ENCODE peak calls at places on chromosomes 6 and 20, in four cellular contexts. J is PC-3, Z is SK-N-SH, T is neural progenitor cell. O is an unnamed sample.

GRCh38 chr6:19949155-19949554 is 112.0 kb downstream of the ID4 start:
- DNase-seq in Z (no peak), J (no peak), T (no peak), O (no peak)

GRCh38 chr20:34557936-34558319 is 590 bp upstream of the MAP1LC3A start:
- DNase-seq in T (no peak), Z (peak), J (no peak), O (no peak)

GRCh38 chr6:1089860-1090259 is 222.0 kb upstream of the FOXQ1 start:
- DNase-seq in T (no peak), Z (no peak), J (no peak), O (no peak)

GRCh38 chr6:44658571-44658970 is 271.1 kb downstream of the CDC5L start:
- DNase-seq in J (no peak), T (no peak), Z (no peak), O (no peak)

GRCh38 chr6:136503303-136503702 is 46.9 kb downstream of the MAP7 start:
- DNase-seq in J (no peak), Z (no peak), T (peak), O (no peak)

GRCh38 chr6:30847421-30847970 is 36.8 kb upstream of the DDR1 start:
- DNase-seq in T (no peak), J (no peak), Z (no peak), O (no peak)

GRCh38 chr6:107540465-107540857 is 50.5 kb downstream of the SOBP start:
- DNase-seq in T (no peak), J (no peak), Z (no peak), O (no peak)

GRCh38 chr6:106334646-106335448 is 9.3 kb upstream of the ATG5 start:
- DNase-seq in Z (peak), T (peak), J (peak), O (peak)

GRCh38 chr20:62159835-62160234 is 16.3 kb downstream of the SS18L1 start:
- DNase-seq in Z (no peak), J (peak), T (no peak), O (no peak)

GRCh38 chr6:3390698-3391097 is 66.2 kb downstream of the SLC22A23 start:
- DNase-seq in J (peak), Z (no peak), T (no peak), O (no peak)

GRCh38 chr6:136809461-136809860 is 12.9 kb upstream of the PEX7 start:
- DNase-seq in T (no peak), J (no peak), Z (no peak), O (no peak)

GRCh38 chr20:46018611-46019010 is 9.9 kb downstream of the MMP9 start:
- DNase-seq in T (no peak), Z (no peak), J (no peak), O (no peak)

GRCh38 chr6:141874930-141875602 is 257.7 kb upstream of the GJE1 start:
- DNase-seq in J (no peak), T (no peak), Z (no peak), O (no peak)

GRCh38 chr6:122049341-122049740 is 350.1 kb upstream of the HSF2 start:
- DNase-seq in J (no peak), T (peak), Z (no peak), O (no peak)

GRCh38 chr6:106579281-106579680 is 50.0 kb downstream of the RTN4IP1 start:
- DNase-seq in J (no peak), Z (no peak), T (no peak), O (no peak)

GRCh38 chr6:169291639-169292339 is 38.1 kb upstream of the THBS2 start:
- DNase-seq in J (no peak), T (no peak), Z (no peak), O (no peak)

GRCh38 chr6:47655719-47656595 is 42.4 kb upstream of the ADGRF4 start:
- DNase-seq in Z (no peak), J (peak), T (peak), O (no peak)

GRCh38 chr6:53301801-53302537 is 46.8 kb downstream of the ELOVL5 start:
- DNase-seq in Z (no peak), T (no peak), J (peak), O (no peak)

GRCh38 chr20:45611054-45611453 is 18.5 kb upstream of the WFDC10A start:
- DNase-seq in J (peak), Z (no peak), T (no peak), O (no peak)

GRCh38 chr6:3371222-3371949 is 85.5 kb downstream of the SLC22A23 start:
- DNase-seq in T (no peak), J (no peak), Z (no peak), O (no peak)

GRCh38 chr6:30849903-30850651 is 34.2 kb upstream of the DDR1 start:
- DNase-seq in T (no peak), Z (no peak), J (no peak), O (no peak)

GRCh38 chr20:25248501-25249172 is 752 bp downstream of the PYGB start:
- DNase-seq in T (peak), Z (peak), J (peak), O (peak)

GRCh38 chr20:24650091-24650490 is 180.7 kb downstream of the SYNDIG1 start:
- DNase-seq in T (no peak), Z (no peak), J (peak), O (no peak)

GRCh38 chr6:53771780-53772624 is 22.8 kb upstream of the LRRC1 start:
- DNase-seq in T (no peak), Z (no peak), J (peak), O (no peak)

GRCh38 chr20:48937674-48938073 is 16.2 kb downstream of the ARFGEF2 start:
- DNase-seq in J (no peak), T (no peak), Z (no peak), O (no peak)

GRCh38 chr6:795046-795445 is 102.1 kb upstream of the EXOC2 start:
- DNase-seq in T (no peak), Z (peak), J (no peak), O (no peak)

GRCh38 chr6:75205776-75206334 is at the start of gene COL12A1:
- DNase-seq in T (peak), J (peak), Z (peak), O (no peak)

GRCh38 chr20:48861444-48861843 is 33.6 kb upstream of the PREX1 start:
- DNase-seq in T (no peak), J (no peak), Z (no peak), O (no peak)

GRCh38 chr6:33375143-33375649 is 16.4 kb upstream of the KIFC1 start:
- DNase-seq in J (peak), T (no peak), Z (peak), O (no peak)

GRCh38 chr20:46282669-46283068 is 25.6 kb downstream of the CDH22 start:
- DNase-seq in Z (no peak), J (no peak), T (peak), O (no peak)

GRCh38 chr6:137882225-137882961 is 15.3 kb downstream of the TNFAIP3 start:
- DNase-seq in J (no peak), T (no peak), Z (no peak), O (no peak)

GRCh38 chr20:20393207-20393606 is 25.3 kb downstream of the INSM1 start:
- DNase-seq in T (no peak), J (no peak), Z (no peak), O (no peak)

GRCh38 chr6:7707787-7708186 is 18.1 kb upstream of the BMP6 start:
- DNase-seq in T (no peak), Z (no peak), J (peak), O (no peak)

GRCh38 chr6:12010635-12011275 is 1.4 kb upstream of the HIVEP1 start:
- DNase-seq in T (peak), Z (peak), J (no peak), O (peak)

GRCh38 chr6:43717822-43718221 is 30.2 kb upstream of the MRPS18A start:
- DNase-seq in Z (no peak), J (no peak), T (no peak), O (no peak)

GRCh38 chr20:18187020-18187419 is 49.4 kb downstream of the KAT14 start:
- DNase-seq in Z (no peak), T (no peak), J (no peak), O (no peak)

GRCh38 chr20:61927193-61927825 is 138.4 kb downstream of the TAF4 start:
- DNase-seq in T (no peak), Z (no peak), J (no peak), O (no peak)

GRCh38 chr6:40930555-40930954 is 108.5 kb downstream of the UNC5CL start:
- DNase-seq in Z (no peak), J (no peak), T (no peak), O (no peak)

GRCh38 chr20:46984391-46984790 is 89.7 kb downstream of the EYA2 start:
- DNase-seq in T (no peak), Z (no peak), J (peak), O (no peak)

DNA sequence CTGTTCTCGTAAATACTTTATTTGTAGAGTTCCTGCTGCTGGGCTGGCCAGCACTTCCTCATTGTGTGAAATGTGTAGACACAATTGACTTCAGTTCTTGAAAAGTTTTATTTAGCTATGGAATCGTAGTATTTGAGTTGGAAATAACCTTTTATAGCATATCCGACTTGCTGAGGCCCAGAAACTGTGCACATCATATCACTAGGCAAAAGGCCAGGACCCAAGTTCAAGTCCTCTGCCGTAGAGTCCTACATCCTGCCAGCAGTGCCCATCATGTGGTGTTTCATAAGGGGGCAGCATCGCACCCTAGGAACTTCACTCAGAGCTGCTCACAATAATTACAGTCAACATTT is 207.7 kb upstream of the SNX9 start:
- DNase-seq in J (peak), Z (no peak), T (no peak), O (no peak)
- H3K9ac ChIP-seq in J (no peak), Z (no peak), T (no peak), O (no peak)

GRCh38 chr6:42316390-42316970 is 98.8 kb upstream of the MRPS10 start:
- DNase-seq in T (peak), Z (no peak), J (peak), O (no peak)
- H3K9ac ChIP-seq in T (no peak), Z (peak), J (peak), O (no peak)

GRCh38 chr6:56955171-56956155 is 556 bp downstream of the BEND6 start:
- DNase-seq in T (peak), J (peak), Z (peak), O (peak)

GRCh38 chr6:56956481-56956880 is 1.6 kb downstream of the BEND6 start:
- DNase-seq in T (no peak), Z (no peak), J (no peak), O (no peak)

GRCh38 chr6:56954389-56955170 is at the start of gene BEND6:
- DNase-seq in T (peak), J (peak), Z (peak), O (peak)

GRCh38 chr6:56951049-56951816 is 3.7 kb upstream of the BEND6 start:
- DNase-seq in T (no peak), Z (no peak), J (no peak), O (no peak)

GRCh38 chr6:56953597-56954388 is 1.1 kb upstream of the BEND6 start:
- DNase-seq in J (no peak), T (peak), Z (peak), O (peak)
- H3K9ac ChIP-seq in J (peak), T (no peak), Z (peak), O (peak)

GRCh38 chr6:27130668-27131428 is 116.7 kb upstream of the PRSS16 start:
- DNase-seq in J (peak), T (no peak), Z (no peak), O (peak)

GRCh38 chr6:27135087-27135657 is 112.3 kb upstream of the PRSS16 start:
- DNase-seq in T (no peak), Z (no peak), J (no peak), O (no peak)

GRCh38 chr6:27129917-27130316 is 117.6 kb upstream of the PRSS16 start:
- DNase-seq in Z (no peak), T (no peak), J (no peak), O (no peak)

GRCh38 chr6:27133281-27134227 is 113.9 kb upstream of the PRSS16 start:
- DNase-seq in J (peak), T (peak), Z (no peak), O (peak)

GRCh38 chr6:27132532-27133280 is 114.8 kb upstream of the PRSS16 start:
- DNase-seq in Z (peak), J (peak), T (peak), O (peak)
- H3K9ac ChIP-seq in Z (peak), J (peak), T (peak), O (peak)

GRCh38 chr6:139846538-139847321 is 472.3 kb upstream of the CITED2 start:
- DNase-seq in Z (no peak), J (no peak), T (peak), O (no peak)
- H3K9ac ChIP-seq in Z (no peak), J (no peak), T (no peak), O (no peak)

GRCh38 chr6:16681260-16681873 is 79.9 kb downstream of the ATXN1 start:
- DNase-seq in T (no peak), J (peak), Z (no peak), O (no peak)
- H3K9ac ChIP-seq in T (no peak), J (peak), Z (no peak), O (no peak)